ENCODE peak calls at places on chromosome 2, in four cellular contexts. X is activated CD4-positive, alpha-beta T cell treated with anti-CD3 and anti-CD28 coated beads, Interleukin-2, amount 10 ng/mL, durations not matched to agents 7 days and 5 days; N is stimulated activated CD8-positive, alpha-beta memory T cell treated with anti-CD3 and anti-CD28 coated beads, Interleukin-15, amount 100 ng/mL, for 48 hours; Z is Panc1. H is an unnamed sample.
A peak's percentile ranks its signal among the peaks of the same experiment; 100 is the strongest.

GRCh38 chr2:67215214-67215613 is 181.9 kb upstream of the ETAA1 start:
- DNase-seq in X (no peak), N (no peak), Z (no peak), H (peak; percentile 59)

GRCh38 chr2:183034806-183035205 is 3.5 kb downstream of the NCKAP1 start:
- DNase-seq in X (no peak), N (no peak), Z (no peak), H (peak; percentile 27)

GRCh38 chr2:126795661-126796060 is 103.0 kb upstream of the TEX51 start:
- DNase-seq in X (no peak), N (no peak), Z (no peak), H (no peak)

GRCh38 chr2:183242937-183243336 is 118.7 kb downstream of the NUP35 start:
- DNase-seq in X (no peak), N (no peak), Z (no peak), H (peak; percentile 25)

GRCh38 chr2:173427887-173428683 is 73.4 kb downstream of the CDCA7 start:
- DNase-seq in X (no peak), N (no peak), Z (no peak), H (peak; percentile 47)

GRCh38 chr2:38748857-38749804 is 2.0 kb downstream of the SRSF7 start:
- DNase-seq in X (no peak), N (no peak), Z (no peak), H (no peak)

GRCh38 chr2:10382313-10383061 is 65.6 kb downstream of the ODC1 start:
- DNase-seq in X (peak; percentile 49), N (peak; percentile 8), Z (no peak), H (no peak)

GRCh38 chr2:201859886-201860285 is 53.5 kb downstream of the CDK15 start:
- DNase-seq in X (no peak), N (no peak), Z (no peak), H (no peak)

GRCh38 chr2:33011941-33012340 is 65.2 kb downstream of the LTBP1 start:
- DNase-seq in X (no peak), N (no peak), Z (no peak), H (no peak)

GRCh38 chr2:120871881-120872620 is 136.4 kb downstream of the GLI2 start:
- DNase-seq in X (no peak), N (no peak), Z (no peak), H (no peak)

GRCh38 chr2:120432293-120432975 is 86.5 kb downstream of the INHBB start:
- DNase-seq in X (no peak), N (no peak), Z (no peak), H (no peak)

GRCh38 chr2:46578966-46579365 is 99.6 kb downstream of the TMEM247 start:
- DNase-seq in X (no peak), N (no peak), Z (no peak), H (no peak)

GRCh38 chr2:224101820-224102630 is 62.9 kb upstream of the SERPINE2 start:
- DNase-seq in X (no peak), N (no peak), Z (no peak), H (peak; percentile 99)

GRCh38 chr2:212815453-212815852 is 276.9 kb upstream of the ERBB4 start:
- DNase-seq in X (no peak), N (no peak), Z (no peak), H (no peak)

GRCh38 chr2:120511546-120512320 is 165.8 kb downstream of the INHBB start:
- DNase-seq in X (no peak), N (no peak), Z (no peak), H (no peak)

GRCh38 chr2:216362730-216363129 is 9.6 kb downstream of the MARCHF4 start:
- DNase-seq in X (no peak), N (no peak), Z (no peak), H (peak; percentile 69)

GRCh38 chr2:190649035-190649797 is at the start of gene NAB1:
- DNase-seq in X (peak; percentile 52), N (peak; percentile 63), Z (no peak), H (no peak)

GRCh38 chr2:227351639-227352038 is 26.6 kb downstream of the MFF start:
- DNase-seq in X (no peak), N (no peak), Z (no peak), H (no peak)

GRCh38 chr2:235000426-235001236 is 48.8 kb downstream of the SH3BP4 start:
- DNase-seq in X (no peak), N (no peak), Z (no peak), H (peak; percentile 20)

GRCh38 chr2:26561918-26562810 is 79.0 kb downstream of the CIB4 start:
- DNase-seq in X (peak; percentile 43), N (peak; percentile 34), Z (no peak), H (no peak)

GRCh38 chr2:227665189-227665940 is 1.2 kb upstream of the SCYGR5 start:
- DNase-seq in X (no peak), N (no peak), Z (no peak), H (no peak)

GRCh38 chr2:39620067-39620466 is 45.6 kb upstream of the TMEM178A start:
- DNase-seq in X (no peak), N (peak; percentile 6), Z (no peak), H (peak; percentile 96)